ENCODE peak calls at places on chromosomes 4 and X, in eight cellular contexts. N is fibroblast of lung; F is mesenchymal stem cell; B is tibial nerve; P is left ventricle myocardium inferior; A is Karpas-422; O is CD8-positive, alpha-beta memory T cell; T is HepG2. K is an unnamed sample. For H3K4me1, the result is how much of the 10 kb centered on the place peaks cover.

GRCh38 chrX:70176938-70177533 is at the start of gene DGAT2L6:
- DNase-seq in O (no peak), A (peak), P (no peak), N (no peak), F (no peak), T (no peak), B (no peak), K (no peak)

GRCh38 chr4:121764702-121765367 is at the start of gene SMIM43:
- DNase-seq in T (no peak), N (no peak), F (peak), O (no peak), A (no peak), B (no peak), P (no peak), K (no peak)

GRCh38 chrX:97398030-97398551 is 514.4 kb downstream of the RPA4 start:
- DNase-seq in B (no peak), N (no peak), F (peak), A (peak), O (no peak), T (no peak), P (no peak), K (peak)

GRCh38 chr4:25092139-25092538 is 61.4 kb upstream of the LGI2 start:
- DNase-seq in P (no peak), O (no peak), T (no peak), B (no peak), A (no peak), F (no peak), N (no peak), K (no peak)

GRCh38 chr4:41296995-41297394 is 40.3 kb downstream of the UCHL1 start:
- DNase-seq in F (peak), A (no peak), O (no peak), P (no peak), T (no peak), B (no peak), N (peak), K (no peak)

GRCh38 chr4:142150483-142150882 is 514.1 kb downstream of the IL15 start:
- DNase-seq in P (no peak), O (no peak), T (no peak), B (no peak), A (no peak), F (no peak), N (no peak), K (no peak)

GRCh38 chrX:133607419-133608348 is 192.4 kb upstream of the GPC4 start:
- DNase-seq in P (no peak), A (no peak), T (no peak), F (no peak), N (no peak), B (no peak), O (no peak), K (no peak)

GRCh38 chr4:133154725-133155124 is 5.6 kb downstream of the PCDH10 start:
- DNase-seq in P (no peak), F (peak), A (peak), T (peak), B (no peak), O (no peak), N (peak), K (peak)

GRCh38 chrX:29478336-29479069 is 736.9 kb upstream of the MAGEB2 start:
- DNase-seq in B (no peak), P (no peak), T (peak), O (no peak), F (peak), A (peak), N (peak), K (peak)

GRCh38 chr4:9812530-9813340 is 31.3 kb downstream of the DRD5 start:
- DNase-seq in A (no peak), F (no peak), P (no peak), N (no peak), B (no peak), O (no peak), T (no peak), K (no peak)

GRCh38 chr4:70326052-70326451 is 8.7 kb upstream of the CABS1 start:
- DNase-seq in F (no peak), P (no peak), N (no peak), T (no peak), O (no peak), A (no peak), B (no peak), K (no peak)

GRCh38 chr4:32022071-32022470 is 1301.9 kb downstream of the PCDH7 start:
- DNase-seq in F (no peak), T (no peak), O (no peak), P (no peak), B (no peak), A (no peak), N (no peak), K (peak)

GRCh38 chr4:67727124-67727850 is 26.3 kb upstream of the UBA6 start:
- DNase-seq in F (peak), A (no peak), N (peak), B (no peak), T (no peak), O (no peak), P (no peak), K (peak)

GRCh38 chr4:112523008-112523440 is 7.0 kb upstream of the NEUROG2 start:
- DNase-seq in T (no peak), B (no peak), A (peak), O (no peak), F (peak), P (no peak), N (peak), K (no peak)

GRCh38 chrX:115941388-115941787 is 229.2 kb upstream of the AGTR2 start:
- DNase-seq in T (no peak), A (peak), B (no peak), P (no peak), O (no peak), F (no peak), N (no peak), K (no peak)

GRCh38 chr4:5730436-5730835 is 19.4 kb downstream of the EVC start:
- DNase-seq in P (no peak), B (no peak), T (no peak), O (no peak), N (no peak), F (no peak), A (no peak), K (no peak)

GRCh38 chrX:150219374-150220185 is 143.5 kb upstream of the MAMLD1 start:
- DNase-seq in N (peak), O (no peak), F (peak), T (no peak), A (no peak), P (no peak), B (no peak), K (no peak)

GRCh38 chr4:53376900-53377299 is 541 bp upstream of the FIP1L1 start:
- DNase-seq in O (no peak), A (peak), P (no peak), T (no peak), N (no peak), B (no peak), F (no peak), K (no peak)

GRCh38 chr4:188372051-188372450 is 232.8 kb downstream of the TRIML1 start:
- DNase-seq in N (peak), T (no peak), B (no peak), A (no peak), F (peak), P (no peak), O (no peak), K (peak)

GRCh38 chr4:2044542-2045517 is 14.3 kb upstream of the NAT8L start:
- DNase-seq in F (no peak), A (no peak), N (no peak), B (no peak), T (no peak), P (no peak), O (no peak), K (no peak)

GRCh38 chr4:108141213-108142045 is 27.3 kb downstream of the LEF1 start:
- DNase-seq in B (no peak), T (no peak), P (no peak), F (no peak), O (no peak), A (no peak), N (no peak), K (no peak)

GRCh38 chr4:5166377-5166776 is 115.1 kb downstream of the STK32B start:
- DNase-seq in O (no peak), B (no peak), N (no peak), A (no peak), T (no peak), F (peak), P (no peak), K (no peak)

GRCh38 chr4:5462896-5463295 is 245.5 kb downstream of the EVC2 start:
- DNase-seq in O (no peak), F (no peak), A (peak), B (no peak), N (no peak), T (no peak), P (no peak), K (no peak)

GRCh38 chr4:7194251-7195137 is 2.2 kb downstream of the SORCS2 start:
- DNase-seq in A (peak), T (no peak), F (peak), O (no peak), N (no peak), P (peak), B (peak), K (peak)

GRCh38 chr4:83282049-83282535 is 2.5 kb downstream of the COQ2 start:
- DNase-seq in F (peak), O (peak), P (no peak), B (no peak), T (peak), A (peak), N (peak), K (peak)

GRCh38 chrX:71366674-71367256 is 608 bp downstream of the TAF1 start:
- DNase-seq in N (peak), T (no peak), B (no peak), P (peak), O (peak), A (peak), F (peak), K (no peak)

GRCh38 chrX:11759172-11759460 is 1.1 kb downstream of the MSL3 start:
- DNase-seq in N (no peak), B (no peak), T (no peak), F (no peak), P (no peak), O (no peak), A (no peak), K (no peak)
- H3K27ac ChIP-seq in N (peak), B (peak), T (peak), F (no peak), P (peak), O (peak), A (peak), K (peak)

GRCh38 chr4:76208005-76208765 is 5.4 kb downstream of the SCARB2 start:
- DNase-seq in F (peak), N (peak), O (no peak), B (peak), P (peak), A (no peak), T (peak), K (peak)

GRCh38 chr4:76209876-76210275 is 3.7 kb downstream of the SCARB2 start:
- DNase-seq in O (no peak), N (no peak), F (no peak), A (no peak), P (no peak), B (no peak), T (no peak), K (no peak)

GRCh38 chr4:76212301-76212700 is 1.3 kb downstream of the SCARB2 start:
- DNase-seq in F (no peak), N (no peak), T (no peak), A (no peak), O (no peak), P (no peak), B (no peak), K (no peak)

GRCh38 chr4:76211769-76212168 is 1.9 kb downstream of the SCARB2 start:
- DNase-seq in N (no peak), T (no peak), A (no peak), O (no peak), P (no peak), F (no peak), B (no peak), K (no peak)

GRCh38 chr4:76210502-76210901 is 3.1 kb downstream of the SCARB2 start:
- DNase-seq in F (no peak), A (no peak), P (no peak), O (no peak), N (no peak), T (no peak), B (no peak), K (no peak)
- H3K4me1 ChIP-seq in F (under half), A (under half), P (half or more), O (under half), N (under half), T (half or more), B (under half), K (half or more)

DNA sequence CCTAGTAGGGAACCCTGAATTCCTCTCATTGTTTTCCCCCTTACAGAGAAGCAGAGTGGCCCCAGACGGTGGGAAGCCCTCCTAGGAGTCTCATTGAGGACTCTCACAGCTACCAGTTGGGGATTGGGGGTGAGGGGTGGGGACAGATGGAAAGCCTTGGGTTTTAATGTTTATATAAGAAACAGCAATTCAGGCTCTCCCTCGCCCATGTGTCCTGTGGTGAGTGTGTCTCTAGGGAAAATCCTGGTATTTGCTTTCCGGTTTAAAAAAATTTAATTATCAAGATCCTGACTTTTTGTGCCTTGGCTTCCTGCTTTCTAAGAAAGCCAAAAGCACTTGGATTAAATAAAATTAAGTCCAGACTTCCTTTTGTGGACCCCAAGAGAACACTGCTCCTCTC is 93.9 kb downstream of the SOWAHB start:
- DNase-seq in F (peak), B (no peak), A (no peak), N (peak), T (no peak), O (no peak), P (no peak), K (no peak)
- H3K4me3 ChIP-seq in F (no peak), B (no peak), A (no peak), N (no peak), T (no peak), O (no peak), P (no peak), K (no peak)

DNA sequence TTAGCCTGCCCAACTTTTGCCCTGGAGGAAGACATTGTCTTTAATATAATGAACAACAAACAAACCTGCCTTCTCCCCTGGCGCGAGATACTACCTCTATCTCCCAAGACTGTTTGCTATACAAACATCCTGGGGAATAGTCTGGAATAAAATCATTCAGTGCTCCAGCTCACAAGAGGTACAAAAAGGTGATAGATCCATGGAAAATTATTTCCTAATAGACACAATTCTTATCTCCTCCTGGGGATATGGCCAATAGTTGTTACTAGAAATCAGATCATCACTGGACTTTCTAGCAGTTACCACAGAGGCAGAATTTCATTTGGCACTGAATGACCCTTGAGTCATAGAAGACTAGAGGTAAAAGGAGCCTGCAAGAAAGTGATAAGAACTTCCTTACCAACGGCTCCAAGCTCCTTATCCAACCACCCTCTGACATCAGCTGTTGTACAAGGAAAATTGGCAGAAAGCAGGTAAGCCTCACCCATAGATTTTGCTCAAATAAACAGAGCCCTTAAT is 38.1 kb downstream of the MID1 start:
- DNase-seq in O (no peak), T (no peak), A (no peak), F (no peak), N (peak), B (no peak), P (no peak), K (peak)
- H3K27ac ChIP-seq in O (no peak), T (no peak), A (no peak), F (no peak), N (no peak), B (no peak), P (no peak), K (peak)

DNA sequence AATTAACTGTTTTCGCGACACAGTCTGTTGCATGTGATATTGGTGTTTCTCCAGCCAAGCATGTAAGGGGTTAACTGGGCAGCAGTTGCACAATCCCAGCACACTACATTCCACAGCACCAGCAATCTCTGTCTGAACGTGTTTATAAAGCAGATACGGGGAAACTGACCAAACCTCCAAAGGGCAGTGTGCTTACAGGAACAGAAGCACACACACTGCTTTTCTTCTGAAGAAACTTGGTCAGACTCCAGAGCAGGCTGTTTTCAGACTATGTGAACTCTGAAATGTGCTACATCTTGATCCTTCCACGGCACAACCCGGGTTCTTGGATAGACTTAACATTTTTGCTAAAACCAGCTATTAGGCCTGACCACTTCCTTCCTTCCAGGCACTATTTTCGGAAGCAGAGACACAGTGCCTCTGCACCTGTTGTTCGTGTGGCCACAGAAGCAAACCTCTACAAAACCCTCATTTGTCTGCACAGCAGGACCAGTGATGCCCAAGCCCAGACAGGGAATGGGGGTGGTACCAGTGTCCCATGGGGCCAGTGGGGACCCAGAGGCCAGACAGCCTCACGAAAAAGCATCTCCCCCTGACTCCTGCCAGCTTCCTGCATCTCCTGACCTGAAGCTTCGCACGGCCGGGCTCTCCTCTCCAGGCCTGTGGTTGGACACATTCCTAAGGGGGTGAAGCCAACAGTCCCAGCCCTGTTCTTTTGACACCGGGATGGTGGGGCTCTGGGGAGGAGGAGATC is 90.1 kb downstream of the IRF2 start:
- DNase-seq in B (no peak), F (peak), A (peak), N (peak), P (no peak), O (no peak), T (peak), K (peak)
- H3K4me1 ChIP-seq in B (under half), F (under half), A (half or more), N (under half), P (half or more), O (under half), T (half or more), K (under half)

GRCh38 chrX:10172867-10173266 is 16.1 kb downstream of the CLCN4 start:
- DNase-seq in T (no peak), A (no peak), B (no peak), P (no peak), N (no peak), O (no peak), F (peak), K (no peak)
- H3K4me3 ChIP-seq in T (no peak), A (no peak), B (no peak), P (no peak), N (no peak), O (no peak), F (no peak), K (no peak)

K was measured in PC-3.